ENCODE peak calls at places on chromosomes 16 and 17, in ten cellular contexts. J is upper lobe of right lung, H is choroid plexus epithelial cell, F is nephron progenitor cell, S is heart left ventricle, Q is IMR-90, P is cardiac muscle cell, R is endothelial cell, T is B cell, W is GM10248. V is an unnamed sample.

GRCh38 chr17:14557482-14557881 is 256.6 kb downstream of the HS3ST3B1 start:
- DNase-seq in J (no peak), H (no peak), F (no peak), S (no peak), Q (no peak), P (no peak), R (no peak), T (no peak), W (no peak), V (no peak)

GRCh38 chr17:55273579-55274370 is 9.0 kb downstream of the HLF start:
- DNase-seq in J (peak), H (no peak), F (no peak), S (peak), Q (no peak), P (no peak), R (no peak), T (no peak), W (no peak), V (no peak)

GRCh38 chr16:77403732-77404131 is 31.1 kb downstream of the ADAMTS18 start:
- DNase-seq in J (no peak), H (no peak), F (no peak), S (no peak), Q (no peak), P (no peak), R (no peak), T (no peak), W (no peak), V (no peak)

GRCh38 chr17:17146791-17147406 is 59.2 kb downstream of the PLD6 start:
- DNase-seq in J (no peak), H (no peak), F (no peak), S (no peak), Q (no peak), P (no peak), R (no peak), T (no peak), W (no peak), V (no peak)

GRCh38 chr16:49980166-49980565 is 44.9 kb upstream of the CNEP1R1 start:
- DNase-seq in J (no peak), H (peak), F (no peak), S (no peak), Q (peak), P (peak), R (no peak), T (no peak), W (no peak), V (no peak)

GRCh38 chr17:76280650-76281049 is 15.5 kb downstream of the UBALD2 start:
- DNase-seq in J (no peak), H (no peak), F (no peak), S (no peak), Q (no peak), P (no peak), R (no peak), T (no peak), W (no peak), V (no peak)

GRCh38 chr16:55898592-55898991 is 23.4 kb upstream of the CES5A start:
- DNase-seq in J (no peak), H (no peak), F (no peak), S (no peak), Q (no peak), P (no peak), R (no peak), T (no peak), W (no peak), V (no peak)

GRCh38 chr17:68868708-68869107 is 86.5 kb downstream of the ABCA8 start:
- DNase-seq in J (no peak), H (peak), F (no peak), S (no peak), Q (peak), P (no peak), R (no peak), T (no peak), W (no peak), V (no peak)

GRCh38 chr17:82450357-82451106 is at the start of gene CYBC1:
- DNase-seq in J (peak), H (peak), F (peak), S (peak), Q (peak), P (peak), R (peak), T (peak), W (peak), V (peak)

DNA sequence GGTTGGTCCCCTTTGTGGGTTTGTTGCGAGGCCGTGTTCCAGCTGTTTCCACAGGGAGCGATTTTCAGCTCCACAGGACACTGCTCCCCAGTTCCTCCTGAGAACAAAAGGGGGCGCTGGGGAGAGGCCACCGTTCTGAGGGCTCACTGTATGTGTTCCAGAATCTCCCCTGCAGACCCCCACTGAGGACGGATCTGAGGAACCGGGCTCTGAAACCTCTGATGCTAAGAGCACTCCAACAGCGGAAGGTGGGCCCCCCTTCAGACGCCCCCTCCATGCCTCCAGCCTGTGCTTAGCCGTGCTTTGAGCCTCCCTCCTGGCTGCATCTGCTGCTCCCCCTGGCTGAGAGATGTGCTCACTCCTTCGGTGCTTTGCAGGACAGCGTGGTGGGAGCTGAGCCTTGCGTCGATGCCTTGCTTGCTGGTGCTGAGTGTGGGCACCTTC is 27.3 kb upstream of the STH start:
- DNase-seq in J (no peak), H (no peak), F (no peak), S (no peak), Q (no peak), P (no peak), R (no peak), T (no peak), W (no peak), V (no peak)
- TF ChIP-seq CTCF in J (no peak), H (no peak), F (peak), S (no peak), Q (no peak), P (no peak), R (peak), T (no peak), W (no peak), V (no peak)

DNA sequence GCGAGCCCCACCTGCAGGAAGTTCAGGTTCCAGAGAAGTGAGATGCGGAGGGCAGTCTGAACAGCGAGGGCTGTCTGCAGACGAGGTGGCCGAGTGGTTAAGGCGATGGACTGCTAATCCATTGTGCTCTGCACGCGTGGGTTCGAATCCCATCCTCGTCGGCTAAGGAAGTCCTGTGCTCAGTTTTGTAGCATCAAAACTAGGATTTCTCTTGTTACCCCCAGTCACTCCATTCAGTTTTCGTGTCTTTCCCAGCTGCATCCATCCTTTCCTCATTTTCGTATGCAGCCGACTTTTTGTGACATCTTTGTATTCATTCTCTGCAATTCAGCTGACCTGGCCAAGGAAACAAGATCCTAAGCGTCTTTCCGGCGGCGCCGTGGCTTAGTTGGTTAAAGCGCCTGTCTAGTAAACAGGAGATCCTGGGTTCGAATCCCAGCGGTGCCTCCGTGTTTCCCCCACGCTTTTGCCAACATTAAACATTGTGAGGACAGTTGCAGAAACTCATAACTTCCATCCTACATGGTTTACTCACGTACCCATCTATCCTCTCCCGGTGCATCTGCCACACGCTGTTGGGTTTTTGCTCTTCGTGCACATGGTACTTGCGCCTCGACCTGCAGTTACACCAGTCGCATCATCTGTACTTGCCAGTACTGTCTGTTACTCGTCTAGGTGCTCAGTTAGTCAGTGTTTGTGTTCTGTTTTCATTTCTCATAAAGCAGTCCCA is 3.0 kb downstream of the BORCS6 start:
- DNase-seq in J (peak), H (peak), F (peak), S (peak), Q (peak), P (peak), R (peak), T (peak), W (peak), V (peak)
- TF ChIP-seq CTCF in J (peak), H (peak), F (no peak), S (no peak), Q (peak), P (peak), R (no peak), T (peak), W (peak), V (no peak)

GRCh38 chr17:20086416-20087074 is 77.4 kb downstream of the SPECC1 start:
- DNase-seq in J (no peak), H (no peak), F (no peak), S (no peak), Q (no peak), P (no peak), R (peak), T (no peak), W (no peak), V (no peak)
- TF ChIP-seq CTCF in J (no peak), H (no peak), F (no peak), S (no peak), Q (no peak), P (no peak), R (no peak), T (no peak), W (no peak), V (no peak)

GRCh38 chr16:53561101-53561888 is 58.3 kb upstream of the AKTIP start:
- DNase-seq in J (no peak), H (no peak), F (no peak), S (no peak), Q (no peak), P (no peak), R (no peak), T (no peak), W (no peak), V (no peak)

GRCh38 chr16:53559552-53559951 is 56.5 kb upstream of the AKTIP start:
- DNase-seq in J (no peak), H (no peak), F (no peak), S (no peak), Q (no peak), P (no peak), R (no peak), T (no peak), W (no peak), V (no peak)

DNA sequence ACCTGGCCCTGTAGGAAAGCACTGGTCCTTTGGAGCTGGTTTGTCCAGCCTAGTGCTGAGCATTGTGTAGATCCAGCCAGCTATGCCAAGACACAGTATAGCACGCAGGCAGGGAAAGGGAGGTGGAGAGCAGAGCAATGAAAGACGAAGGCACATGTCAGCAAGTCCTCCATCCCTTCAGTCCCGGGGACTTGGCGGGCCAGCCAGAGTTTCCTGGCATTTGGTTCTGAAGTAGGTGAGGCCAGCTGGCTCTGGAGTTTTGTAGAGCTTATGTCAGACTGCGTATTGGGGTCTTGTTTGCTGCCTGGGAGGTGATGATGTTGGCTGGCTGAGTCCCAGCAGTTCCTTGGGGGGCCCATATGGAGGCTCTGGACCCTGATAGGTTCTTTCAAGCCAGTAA is 55.7 kb upstream of the AKTIP start:
- DNase-seq in J (no peak), H (no peak), F (no peak), S (no peak), Q (no peak), P (no peak), R (no peak), T (no peak), W (no peak), V (no peak)
- TF ChIP-seq CTCF in J (no peak), H (no peak), F (no peak), S (no peak), Q (no peak), P (no peak), R (no peak), T (no peak), W (no peak), V (no peak)

DNA sequence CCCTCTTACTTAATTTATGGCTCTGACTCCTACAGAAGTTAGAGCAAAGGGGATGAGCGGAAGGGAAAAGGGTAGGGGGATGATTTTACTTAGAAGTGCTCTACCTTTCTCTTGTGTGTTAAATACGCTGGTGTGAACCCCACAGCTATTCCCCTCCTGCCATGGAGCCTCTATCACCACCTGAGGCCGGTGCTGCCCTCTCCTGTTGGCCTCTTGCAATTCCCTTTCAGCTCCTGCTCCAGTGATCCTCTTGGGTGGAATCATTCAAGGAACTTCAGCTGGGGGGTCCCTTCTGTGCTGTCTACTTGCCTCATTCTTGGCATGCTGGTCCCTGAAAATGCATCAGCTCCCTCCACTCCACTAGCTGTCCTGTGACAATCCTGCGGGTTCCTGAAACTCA is 41.8 kb upstream of the CDH8 start:
- DNase-seq in J (no peak), H (peak), F (peak), S (no peak), Q (no peak), P (peak), R (peak), T (no peak), W (no peak), V (no peak)
- TF ChIP-seq CTCF in J (peak), H (peak), F (peak), S (no peak), Q (no peak), P (no peak), R (peak), T (no peak), W (peak), V (peak)

GRCh38 chr17:7440823-7441174 is 1.5 kb downstream of the FGF11 start:
- DNase-seq in J (no peak), H (peak), F (no peak), S (peak), Q (no peak), P (no peak), R (peak), T (no peak), W (peak), V (no peak)
- TF ChIP-seq CTCF in J (no peak), H (peak), F (no peak), S (no peak), Q (no peak), P (peak), R (no peak), T (no peak), W (no peak), V (no peak)

DNA sequence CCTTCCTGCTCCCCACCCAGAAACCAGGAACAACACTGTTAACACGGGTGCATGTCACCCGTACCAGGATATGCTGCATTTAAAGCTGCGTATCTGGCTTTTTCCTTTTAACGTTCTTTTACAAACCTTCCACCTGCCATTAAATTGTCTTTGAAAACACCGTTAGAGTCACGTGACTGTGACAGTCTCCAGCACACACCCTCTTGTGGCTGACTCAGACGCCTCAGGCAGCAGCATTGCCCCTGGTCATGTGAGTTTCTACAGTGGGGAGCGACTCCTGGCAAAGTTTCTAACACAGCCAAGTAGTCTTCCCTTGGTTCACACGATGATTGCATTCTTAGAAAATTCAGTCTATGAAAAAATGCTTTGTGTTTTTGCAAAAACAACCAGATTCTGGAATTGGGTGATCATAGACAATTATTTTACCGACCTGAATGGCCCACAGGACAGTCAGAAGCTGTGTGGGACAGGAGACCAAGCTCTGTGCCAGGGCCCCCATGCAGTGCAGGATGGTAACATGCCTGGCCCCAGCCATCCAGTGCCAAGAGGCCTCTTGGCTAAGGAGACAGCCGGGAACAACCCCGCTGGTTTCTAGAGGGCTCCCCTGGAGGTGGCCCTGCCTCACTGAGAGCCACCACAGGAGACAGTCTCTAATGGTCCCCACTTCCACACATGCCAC is 199.1 kb downstream of the KATNIP start:
- DNase-seq in J (no peak), H (peak), F (no peak), S (peak), Q (peak), P (peak), R (peak), T (no peak), W (peak), V (no peak)
- TF ChIP-seq CTCF in J (no peak), H (peak), F (no peak), S (peak), Q (peak), P (peak), R (no peak), T (no peak), W (no peak), V (peak)

GRCh38 chr17:59558953-59559352 is 6.5 kb upstream of the DHX40 start:
- DNase-seq in J (no peak), H (peak), F (no peak), S (no peak), Q (peak), P (peak), R (no peak), T (no peak), W (no peak), V (no peak)
- TF ChIP-seq CTCF in J (peak), H (peak), F (no peak), S (peak), Q (peak), P (peak), R (peak), T (no peak), W (peak), V (peak)

DNA sequence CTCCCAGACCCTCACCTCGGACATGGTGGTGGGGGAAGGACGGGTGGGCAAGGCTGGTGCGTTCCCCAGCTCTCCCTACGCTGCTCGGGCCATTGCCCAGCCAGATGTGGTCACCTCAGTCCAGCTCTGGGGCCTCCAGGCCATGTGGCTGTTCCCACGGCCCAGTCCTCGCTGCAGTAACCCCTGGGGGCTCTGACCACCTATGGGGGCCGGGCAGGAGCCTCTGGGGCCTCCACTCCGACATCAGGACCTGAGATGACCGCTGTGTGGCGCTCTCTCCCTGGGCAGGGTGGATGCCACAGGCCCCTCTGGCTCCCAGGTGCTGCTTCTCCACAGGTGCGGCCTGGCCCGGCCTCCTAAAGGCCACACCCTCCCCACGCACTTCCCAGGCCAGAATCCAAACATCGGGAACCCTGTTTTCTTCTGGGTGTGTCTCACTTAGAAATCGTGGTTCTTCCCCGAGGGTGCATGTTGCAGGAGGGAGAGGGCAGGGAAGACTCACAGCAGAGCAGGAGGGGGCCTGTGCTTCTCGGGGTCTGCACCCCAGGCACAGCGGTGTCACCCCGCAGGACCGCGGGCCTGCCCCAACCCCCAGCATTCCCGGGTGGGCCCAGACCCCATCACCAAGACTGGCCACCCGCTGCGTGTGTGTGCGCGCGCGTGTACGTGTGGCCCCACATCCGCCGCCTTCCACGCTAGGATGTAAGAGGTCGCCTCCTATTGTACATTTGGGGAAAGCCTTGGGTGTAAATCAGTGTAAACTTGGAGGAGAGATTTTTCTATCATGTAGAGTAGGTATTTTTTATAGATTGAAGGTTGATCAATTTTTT is 5.9 kb upstream of the CAPN15 start:
- DNase-seq in J (no peak), H (no peak), F (no peak), S (no peak), Q (no peak), P (no peak), R (no peak), T (no peak), W (no peak), V (no peak)
- TF ChIP-seq CTCF in J (no peak), H (peak), F (no peak), S (no peak), Q (no peak), P (no peak), R (no peak), T (no peak), W (no peak), V (no peak)

V was measured in progenitor cell of endocrine pancreas.